ENCODE peak calls at places on chromosomes 1 and 21, in eight cellular contexts. F is activated CD4-positive, alpha-beta T cell treated with anti-CD3 and anti-CD28 coated beads, Interleukin-2, amount 50 U/mL, for 48 hours; J is amniotic stem cell; D is NCI-H526 treated with DMSO at 0.1 percent for 48 hours; R is type B pancreatic cell; N is EL; U is breast epithelium; M is GM12892. W is an unnamed sample.

GRCh38 chr1:14017531-14017961 is 317.6 kb downstream of the PRDM2 start:
- DNase-seq in D (no peak), J (no peak), U (no peak), M (no peak), R (no peak), F (no peak), N (no peak), W (no peak)

GRCh38 chr1:165634154-165634921 is 3.3 kb downstream of the MGST3 start:
- DNase-seq in U (no peak), M (no peak), R (no peak), J (no peak), D (no peak), F (no peak), N (no peak), W (no peak)

GRCh38 chr1:85078903-85079302 is 30.6 kb upstream of the MCOLN3 start:
- DNase-seq in R (no peak), N (no peak), F (no peak), J (no peak), M (no peak), D (no peak), U (no peak), W (no peak)

GRCh38 chr1:197139169-197139568 is 7.3 kb downstream of the ASPM start:
- DNase-seq in M (no peak), N (no peak), F (no peak), U (no peak), D (no peak), J (no peak), R (no peak), W (no peak)

GRCh38 chr1:87795615-87796337 is 467.1 kb downstream of the LMO4 start:
- DNase-seq in F (no peak), D (peak), M (no peak), J (no peak), R (no peak), N (no peak), U (no peak), W (no peak)

GRCh38 chr21:37230632-37231246 is 36.4 kb downstream of the VPS26C start:
- DNase-seq in D (no peak), R (no peak), U (no peak), F (no peak), M (no peak), J (no peak), N (no peak), W (no peak)

GRCh38 chr1:100734716-100735115 is 15.2 kb downstream of the VCAM1 start:
- DNase-seq in U (no peak), N (peak), D (no peak), M (no peak), F (no peak), R (no peak), J (peak), W (no peak)

GRCh38 chr1:93433407-93433961 is 14.4 kb upstream of the FNBP1L start:
- DNase-seq in U (no peak), D (no peak), N (no peak), J (no peak), M (no peak), F (no peak), R (no peak), W (no peak)

GRCh38 chr1:186617860-186618780 is 62.1 kb downstream of the PTGS2 start:
- DNase-seq in J (no peak), N (peak), M (peak), R (no peak), D (no peak), F (peak), U (no peak), W (peak)

GRCh38 chr1:16173447-16174260 is 17.8 kb upstream of the EPHA2 start:
- DNase-seq in M (no peak), D (no peak), N (peak), R (no peak), J (peak), U (peak), F (no peak), W (no peak)

GRCh38 chr1:119947468-119947867 is 51.2 kb upstream of the ADAM30 start:
- DNase-seq in D (no peak), M (no peak), F (no peak), R (no peak), N (peak), J (peak), U (no peak), W (no peak)

GRCh38 chr1:200776949-200777348 is 38.3 kb downstream of the CAMSAP2 start:
- DNase-seq in R (no peak), U (no peak), D (no peak), F (no peak), N (peak), M (no peak), J (no peak), W (no peak)

GRCh38 chr1:68975534-68975933 is 478.7 kb upstream of the DEPDC1 start:
- DNase-seq in U (no peak), R (no peak), F (no peak), J (no peak), M (no peak), D (no peak), N (no peak), W (no peak)

GRCh38 chr21:14864211-14865021 is 200.4 kb downstream of the NRIP1 start:
- DNase-seq in U (no peak), J (no peak), D (peak), N (peak), R (no peak), F (peak), M (no peak), W (no peak)

GRCh38 chr1:5839811-5840550 is 152.2 kb downstream of the NPHP4 start:
- DNase-seq in M (no peak), F (no peak), J (no peak), N (no peak), U (no peak), D (no peak), R (no peak), W (no peak)

GRCh38 chr1:111887385-111887784 is 102.1 kb downstream of the KCND3 start:
- DNase-seq in M (no peak), F (no peak), N (no peak), J (no peak), D (no peak), U (no peak), R (no peak), W (no peak)

GRCh38 chr1:60573121-60573520 is 499.6 kb upstream of the C1orf87 start:
- DNase-seq in D (no peak), F (no peak), U (no peak), M (no peak), N (no peak), J (no peak), R (no peak), W (no peak)

GRCh38 chr1:30716646-30717045 is 6.7 kb downstream of the MATN1 start:
- DNase-seq in D (no peak), J (no peak), F (no peak), U (no peak), M (no peak), R (no peak), N (no peak), W (no peak)

GRCh38 chr1:245086389-245086969 is 68.3 kb upstream of the KIF26B start:
- DNase-seq in R (no peak), M (no peak), F (no peak), D (no peak), U (no peak), J (no peak), N (peak), W (no peak)

GRCh38 chr1:38815903-38816627 is 43.5 kb downstream of the RRAGC start:
- DNase-seq in D (no peak), U (no peak), J (no peak), F (peak), R (no peak), N (no peak), M (peak), W (peak)

GRCh38 chr1:44546403-44547053 is 127.8 kb downstream of the TMEM53 start:
- DNase-seq in D (no peak), R (no peak), F (no peak), U (no peak), J (no peak), N (no peak), M (no peak), W (no peak)

GRCh38 chr1:155134858-155135415 is 715 bp upstream of the SLC50A1 start:
- DNase-seq in J (peak), R (peak), F (peak), U (peak), N (peak), M (no peak), D (peak), W (no peak)

GRCh38 chr1:219927956-219928790 is at the start of gene SLC30A10:
- DNase-seq in D (peak), U (no peak), M (peak), N (peak), F (no peak), J (no peak), R (no peak), W (peak)

GRCh38 chr21:15841856-15842564 is 112.2 kb downstream of the USP25 start:
- DNase-seq in F (no peak), J (peak), M (no peak), R (no peak), N (peak), U (no peak), D (no peak), W (no peak)

GRCh38 chr1:86640161-86640560 is 64.2 kb upstream of the SH3GLB1 start:
- DNase-seq in D (no peak), U (no peak), M (no peak), R (no peak), F (no peak), J (no peak), N (peak), W (no peak)

GRCh38 chr1:97913506-97913905 is 7.3 kb downstream of the DPYD start:
- DNase-seq in U (no peak), D (no peak), N (peak), F (no peak), J (no peak), M (no peak), R (no peak), W (no peak)

GRCh38 chr1:109229531-109230127 is 15.9 kb downstream of the SARS1 start:
- DNase-seq in U (no peak), M (no peak), J (no peak), D (no peak), R (no peak), N (no peak), F (no peak), W (no peak)

GRCh38 chr1:93708734-93709481 is 27.3 kb upstream of the BCAR3 start:
- DNase-seq in M (no peak), N (peak), D (no peak), R (no peak), U (no peak), F (no peak), J (no peak), W (no peak)

GRCh38 chr1:232471250-232471649 is 158.7 kb downstream of the SIPA1L2 start:
- DNase-seq in F (no peak), M (no peak), D (no peak), J (no peak), R (no peak), U (no peak), N (peak), W (no peak)

GRCh38 chr1:10631121-10631810 is 156.5 kb downstream of the PEX14 start:
- DNase-seq in R (no peak), F (no peak), U (no peak), N (no peak), J (no peak), D (no peak), M (no peak), W (no peak)

GRCh38 chr1:19169642-19170041 is 40.4 kb downstream of the UBR4 start:
- DNase-seq in R (no peak), N (peak), U (no peak), F (no peak), M (peak), D (no peak), J (peak), W (peak)